ENCODE peak calls at places on chromosomes 5 and 9, in four cellular contexts. I is esophagus muscularis mucosa, N is iPS DF 19.7, Q is G401. Z is an unnamed sample.

GRCh38 chr5:149284501-149284900 is 12.8 kb downstream of the AFAP1L1 start:
- DNase-seq in Q (no peak), N (no peak), I (peak), Z (no peak)

GRCh38 chr5:144487207-144487606 is 316.5 kb downstream of the KCTD16 start:
- DNase-seq in I (no peak), Q (no peak), N (no peak), Z (no peak)

GRCh38 chr5:126384985-126385384 is 38.2 kb upstream of the GRAMD2B start:
- DNase-seq in I (no peak), Q (peak), N (no peak), Z (peak)

GRCh38 chr5:88287302-88287701 is 18.7 kb upstream of the TMEM161B start:
- DNase-seq in Q (no peak), I (no peak), N (no peak), Z (no peak)

GRCh38 chr9:85298434-85298833 is 443.3 kb downstream of the AGTPBP1 start:
- DNase-seq in N (no peak), I (no peak), Q (no peak), Z (no peak)

GRCh38 chr5:1508679-1509290 is 15.0 kb downstream of the LPCAT1 start:
- DNase-seq in Q (no peak), I (no peak), N (no peak), Z (no peak)

GRCh38 chr5:131416729-131417128 is 152.9 kb downstream of the CDC42SE2 start:
- DNase-seq in I (no peak), N (no peak), Q (no peak), Z (no peak)

GRCh38 chr9:93659044-93659836 is 82.9 kb downstream of the PHF2 start:
- DNase-seq in Q (no peak), I (no peak), N (no peak), Z (no peak)

GRCh38 chr9:136051568-136052432 is 43.3 kb downstream of the NACC2 start:
- DNase-seq in Q (peak), I (peak), N (peak), Z (peak)

GRCh38 chr9:99144966-99145365 is 40.1 kb downstream of the TGFBR1 start:
- DNase-seq in N (no peak), I (no peak), Q (no peak), Z (no peak)

GRCh38 chr5:126492939-126493338 is 69.7 kb downstream of the GRAMD2B start:
- DNase-seq in N (no peak), Q (no peak), I (no peak), Z (peak)

GRCh38 chr5:24547127-24547526 is 97.7 kb downstream of the CDH10 start:
- DNase-seq in I (no peak), N (no peak), Q (no peak), Z (no peak)

GRCh38 chr5:43389679-43390329 is 22.4 kb downstream of the CCL28 start:
- DNase-seq in Q (peak), N (peak), I (peak), Z (peak)

GRCh38 chr5:85484982-85485574 is 1100.4 kb upstream of the EDIL3 start:
- DNase-seq in I (no peak), N (no peak), Q (no peak), Z (no peak)

GRCh38 chr9:30773427-30773826 is 1611.0 kb upstream of the ACO1 start:
- DNase-seq in N (no peak), Q (no peak), I (no peak), Z (no peak)

GRCh38 chr5:79086116-79086515 is 16.5 kb downstream of the BHMT2 start:
- DNase-seq in I (no peak), N (no peak), Q (no peak), Z (no peak)

GRCh38 chr5:122907238-122907637 is 61.8 kb downstream of the SNX24 start:
- DNase-seq in N (no peak), Q (no peak), I (no peak), Z (peak)

GRCh38 chr9:108756746-108757490 is 98.9 kb downstream of the ACTL7B start:
- DNase-seq in N (no peak), I (no peak), Q (no peak), Z (no peak)

GRCh38 chr5:151068571-151069197 is 12.2 kb downstream of the TNIP1 start:
- DNase-seq in N (no peak), Q (no peak), I (no peak), Z (peak)

GRCh38 chr5:135382131-135382530 is 16.9 kb downstream of the MACROH2A1 start:
- DNase-seq in N (no peak), Q (no peak), I (no peak), Z (no peak)

GRCh38 chr5:5141625-5142527 is 1.7 kb downstream of the ADAMTS16 start:
- DNase-seq in N (no peak), I (no peak), Q (peak), Z (peak)

GRCh38 chr9:8365029-8365428 is 565.5 kb upstream of the DMAC1 start:
- DNase-seq in I (no peak), Q (no peak), N (no peak), Z (peak)

GRCh38 chr9:76996700-76997099 is 22.8 kb upstream of the FOXB2 start:
- DNase-seq in I (no peak), Q (peak), N (no peak), Z (peak)

GRCh38 chr5:73902327-73903051 is 276.5 kb downstream of the ARHGEF28 start:
- DNase-seq in Q (peak), I (no peak), N (no peak), Z (peak)

GRCh38 chr5:67549947-67550346 is 353.3 kb upstream of the CD180 start:
- DNase-seq in N (no peak), I (no peak), Q (no peak), Z (no peak)

GRCh38 chr5:10319202-10319851 is 11.6 kb upstream of the CMBL start:
- DNase-seq in N (no peak), I (no peak), Q (no peak), Z (no peak)

GRCh38 chr5:107486489-107486888 is 184.2 kb downstream of the EFNA5 start:
- DNase-seq in Q (no peak), I (no peak), N (no peak), Z (peak)

GRCh38 chr5:63961598-63962161 is 565 bp downstream of the HTR1A start:
- DNase-seq in Q (no peak), I (no peak), N (no peak), Z (no peak)

GRCh38 chr5:78647411-78647818 is 1.2 kb downstream of the LHFPL2 start:
- DNase-seq in I (no peak), N (no peak), Q (peak), Z (peak)

GRCh38 chr9:125829743-125830142 is 82.6 kb downstream of the PBX3 start:
- DNase-seq in Q (no peak), I (no peak), N (no peak), Z (peak)

GRCh38 chr5:170747851-170748250 is 35.7 kb upstream of the GABRP start:
- DNase-seq in N (no peak), I (peak), Q (no peak), Z (no peak)

GRCh38 chr5:81778642-81779041 is 27.7 kb upstream of the SSBP2 start:
- DNase-seq in Q (peak), I (no peak), N (no peak), Z (peak)

GRCh38 chr5:167579701-167580045 is 711.8 kb upstream of the WWC1 start:
- DNase-seq in Q (no peak), I (no peak), N (no peak), Z (no peak)

GRCh38 chr5:131747180-131748105 is 49.4 kb downstream of the FNIP1 start:
- DNase-seq in I (no peak), N (no peak), Q (no peak), Z (no peak)

GRCh38 chr5:149172261-149172660 is 31.0 kb downstream of the ABLIM3 start:
- DNase-seq in Q (no peak), N (no peak), I (no peak), Z (no peak)

GRCh38 chr9:93562157-93562556 is 14.2 kb upstream of the PHF2 start:
- DNase-seq in Q (no peak), I (no peak), N (no peak), Z (no peak)

GRCh38 chr5:116675628-116675910 is 100.9 kb upstream of the SEMA6A start:
- DNase-seq in I (no peak), Q (peak), N (no peak), Z (no peak)

GRCh38 chr5:32274548-32275420 is 38.0 kb downstream of the MTMR12 start:
- DNase-seq in I (no peak), Q (no peak), N (no peak), Z (no peak)